ENCODE peak calls at places on chromosomes 13 and 19, in four cellular contexts. F, X, C and P are unnamed samples.
A peak's percentile ranks its signal among the peaks of the same experiment; 100 is the strongest.

GRCh38 chr19:45087531-45087930 is 5.4 kb upstream of the PPP1R37 start:
- DNase-seq in F (no peak), X (no peak), C (peak; percentile 58), P (no peak)

GRCh38 chr19:43575955-43576451 is 402 bp downstream of the PINLYP start:
- DNase-seq in F (no peak), X (no peak), C (no peak), P (no peak)

GRCh38 chr13:33639158-33639557 is 178.8 kb upstream of the RFC3 start:
- DNase-seq in F (no peak), X (peak; percentile 72), C (no peak), P (no peak)

GRCh38 chr13:18628428-18628827 is 553.2 kb downstream of the TUBA3C start:
- DNase-seq in F (no peak), X (no peak), C (no peak), P (no peak)

GRCh38 chr13:106851251-106851650 is 283.3 kb upstream of the ARGLU1 start:
- DNase-seq in F (peak; percentile 0), X (peak; percentile 1), C (no peak), P (no peak)

GRCh38 chr13:99977334-99977911 is 4.2 kb upstream of the ZIC2 start:
- DNase-seq in F (no peak), X (no peak), C (peak; percentile 17), P (peak; percentile 38)

GRCh38 chr13:28337196-28338045 is 157.5 kb downstream of the FLT1 start:
- DNase-seq in F (peak; percentile 90), X (peak; percentile 94), C (no peak), P (peak; percentile 5)

GRCh38 chr13:110287031-110287828 is 19.7 kb downstream of the COL4A1 start:
- DNase-seq in F (peak; percentile 22), X (no peak), C (no peak), P (no peak)

GRCh38 chr19:58157045-58157728 is 6.6 kb upstream of the ZNF329 start:
- DNase-seq in F (no peak), X (no peak), C (no peak), P (no peak)

GRCh38 chr19:40084948-40085347 is 5.8 kb downstream of the ZNF780A start:
- DNase-seq in F (no peak), X (no peak), C (no peak), P (no peak)

GRCh38 chr13:46041335-46041934 is 11.1 kb downstream of the ZC3H13 start:
- DNase-seq in F (no peak), X (peak; percentile 69), C (no peak), P (no peak)

GRCh38 chr13:20428666-20429644 is 96.7 kb downstream of the CRYL1 start:
- DNase-seq in F (peak; percentile 56), X (no peak), C (no peak), P (no peak)

GRCh38 chr19:48752511-48753365 is at the start of gene FUT1:
- DNase-seq in F (peak; percentile 67), X (peak; percentile 67), C (no peak), P (peak; percentile 93)

GRCh38 chr13:48437381-48437780 is 24.5 kb upstream of the LPAR6 start:
- DNase-seq in F (no peak), X (no peak), C (no peak), P (no peak)

GRCh38 chr19:9474975-9475374 is 23.4 kb downstream of the ZNF560 start:
- DNase-seq in F (no peak), X (no peak), C (no peak), P (no peak)

GRCh38 chr19:17996826-17997316 is 11.1 kb upstream of the ARRDC2 start:
- DNase-seq in F (peak; percentile 79), X (peak; percentile 78), C (peak; percentile 93), P (peak; percentile 57)

GRCh38 chr19:33301900-33302174 is 497 bp downstream of the CEBPA start:
- DNase-seq in F (no peak), X (no peak), C (no peak), P (no peak)

GRCh38 chr19:52138614-52139290 is 986 bp downstream of the ZNF616 start:
- DNase-seq in F (peak; percentile 52), X (peak; percentile 30), C (peak; percentile 3), P (peak; percentile 60)

GRCh38 chr13:21095311-21095710 is 33.9 kb upstream of the LATS2 start:
- DNase-seq in F (no peak), X (no peak), C (no peak), P (no peak)

GRCh38 chr19:46515290-46515609 is 19.6 kb upstream of the PNMA8B start:
- DNase-seq in F (no peak), X (no peak), C (no peak), P (no peak)

GRCh38 chr19:49910179-49910578 is 13.5 kb upstream of the IL4I1 start:
- DNase-seq in F (no peak), X (no peak), C (no peak), P (no peak)

GRCh38 chr13:54004026-54004699 is 975.5 kb downstream of the OLFM4 start:
- DNase-seq in F (no peak), X (no peak), C (no peak), P (no peak)

GRCh38 chr13:40476175-40476958 is 190.1 kb downstream of the FOXO1 start:
- DNase-seq in F (no peak), X (peak; percentile 58), C (no peak), P (no peak)